ENCODE peak calls at places on chromosomes 12 and 14, in six cellular contexts. A is AG04450, L is kidney epithelial cell, X is IMR-90, M is neural progenitor cell, N is brain microvascular endothelial cell. B is an unnamed sample.

GRCh38 chr14:66610154-66610563 is 102.2 kb downstream of the GPHN start:
- DNase-seq in L (no peak), X (peak; percentile 7), M (peak; percentile 6), A (no peak), N (no peak), B (peak; percentile 31)

GRCh38 chr12:16531623-16532022 is 74.3 kb downstream of the LMO3 start:
- DNase-seq in A (no peak), M (peak; percentile 52), N (no peak), X (no peak), L (no peak), B (peak; percentile 7)

GRCh38 chr14:35534130-35534883 is at the start of gene INSM2:
- DNase-seq in X (peak; percentile 5), A (no peak), L (no peak), N (no peak), M (peak; percentile 25), B (peak; percentile 17)

GRCh38 chr12:42143401-42144173 is 1.1 kb downstream of the GXYLT1 start:
- DNase-seq in N (peak; percentile 4), X (peak; percentile 28), M (peak; percentile 9), A (no peak), L (no peak), B (peak; percentile 35)

GRCh38 chr12:92259852-92260251 is 114.2 kb upstream of the BTG1 start:
- DNase-seq in A (no peak), X (peak; percentile 8), L (no peak), N (no peak), M (no peak), B (no peak)

GRCh38 chr12:53738834-53739284 is 11.6 kb upstream of the CALCOCO1 start:
- DNase-seq in N (no peak), X (no peak), M (no peak), A (no peak), L (no peak), B (no peak)

GRCh38 chr12:10718279-10718821 is 4.8 kb downstream of the YBX3 start:
- DNase-seq in X (peak; percentile 92), M (peak; percentile 47), N (peak; percentile 60), A (peak; percentile 68), L (no peak), B (peak; percentile 19)

GRCh38 chr14:92546347-92547053 is 32.9 kb downstream of the RIN3 start:
- DNase-seq in N (peak; percentile 16), A (peak; percentile 42), X (peak; percentile 82), L (no peak), M (no peak), B (peak; percentile 13)

GRCh38 chr14:46840971-46841729 is 189.6 kb upstream of the RPL10L start:
- DNase-seq in X (no peak), N (no peak), L (no peak), M (no peak), A (no peak), B (no peak)

GRCh38 chr12:44078273-44078672 is 242.4 kb downstream of the TMEM117 start:
- DNase-seq in A (no peak), M (no peak), L (no peak), N (no peak), X (peak; percentile 4), B (peak; percentile 6)

GRCh38 chr12:26460361-26460760 is 265.0 kb downstream of the SSPN start:
- DNase-seq in L (no peak), M (no peak), A (no peak), N (no peak), X (no peak), B (no peak)

GRCh38 chr12:96427269-96427729 is 27.1 kb upstream of the CDK17 start:
- DNase-seq in X (peak; percentile 100), A (peak; percentile 100), L (peak; percentile 100), N (peak; percentile 100), M (peak; percentile 72), B (peak; percentile 91)

GRCh38 chr12:131187602-131188001 is 233.9 kb downstream of the ADGRD1 start:
- DNase-seq in N (no peak), M (no peak), L (no peak), X (no peak), A (no peak), B (no peak)

GRCh38 chr12:94587266-94588241 is 62.8 kb downstream of the TMCC3 start:
- DNase-seq in X (no peak), A (no peak), M (peak; percentile 9), L (no peak), N (no peak), B (no peak)

GRCh38 chr14:79557309-79557708 is 654.0 kb downstream of the DIO2 start:
- DNase-seq in A (no peak), X (no peak), L (no peak), N (no peak), M (no peak), B (no peak)

GRCh38 chr12:62468935-62469334 is 2.3 kb downstream of the MON2 start:
- DNase-seq in M (no peak), L (no peak), N (no peak), A (no peak), X (no peak), B (no peak)

GRCh38 chr12:85278598-85279448 is 1.2 kb upstream of the ALX1 start:
- DNase-seq in M (peak; percentile 13), A (no peak), L (no peak), X (no peak), N (no peak), B (no peak)

GRCh38 chr14:43539210-43539609 is 967.9 kb downstream of the FSCB start:
- DNase-seq in A (no peak), N (no peak), X (peak; percentile 0), M (peak; percentile 59), L (peak; percentile 5), B (peak; percentile 60)

GRCh38 chr12:89227774-89228173 is 124.5 kb downstream of the DUSP6 start:
- DNase-seq in A (no peak), X (no peak), L (no peak), M (no peak), N (no peak), B (no peak)

GRCh38 chr14:95365401-95365800 is 45.7 kb upstream of the CLMN start:
- DNase-seq in A (no peak), L (no peak), M (no peak), X (no peak), N (no peak), B (no peak)

GRCh38 chr14:83594874-83595273 is 1935.1 kb upstream of the FLRT2 start:
- DNase-seq in N (no peak), L (no peak), X (no peak), M (peak; percentile 11), A (no peak), B (no peak)

GRCh38 chr12:122981036-122981471 is 573 bp downstream of the ARL6IP4 start:
- DNase-seq in A (no peak), N (no peak), X (no peak), L (no peak), M (peak; percentile 67), B (no peak)

GRCh38 chr12:49838973-49839633 is 3.8 kb downstream of the BCDIN3D start:
- DNase-seq in M (peak; percentile 60), N (peak; percentile 50), A (no peak), L (no peak), X (peak; percentile 35), B (peak; percentile 67)

GRCh38 chr14:38255673-38256357 is at the start of gene CLEC14A:
- DNase-seq in X (no peak), L (no peak), N (no peak), A (no peak), M (peak; percentile 64), B (no peak)

GRCh38 chr14:38256358-38256840 is 506 bp upstream of the CLEC14A start:
- DNase-seq in N (peak; percentile 22), X (peak; percentile 54), L (no peak), M (peak; percentile 31), A (no peak), B (no peak)

GRCh38 chr14:38255408-38255672 is 553 bp downstream of the CLEC14A start:
- DNase-seq in L (no peak), X (no peak), M (no peak), N (no peak), A (no peak), B (no peak)

GRCh38 chr14:38254565-38255407 is 1.1 kb downstream of the CLEC14A start:
- DNase-seq in L (no peak), A (no peak), N (no peak), X (no peak), M (peak; percentile 71), B (no peak)

GRCh38 chr14:38257500-38257899 is 1.6 kb upstream of the CLEC14A start:
- DNase-seq in A (no peak), X (peak; percentile 45), L (no peak), M (no peak), N (no peak), B (no peak)
- H3K4me3 ChIP-seq in A (no peak overlapping the region), X (no peak overlapping the region), L (no peak overlapping the region), M (no peak overlapping the region), N (no peak overlapping the region), B (no peak overlapping the region)

GRCh38 chr14:72332054-72332453 is 399.8 kb downstream of the RGS6 start:
- DNase-seq in A (no peak), X (no peak), M (no peak), N (no peak), L (no peak), B (peak; percentile 8)
- H3K4me3 ChIP-seq in A (no peak overlapping the region), X (no peak overlapping the region), M (no peak overlapping the region), N (no peak overlapping the region), L (no peak overlapping the region), B (no peak overlapping the region)

GRCh38 chr12:57623385-57623784 is 9.6 kb downstream of the B4GALNT1 start:
- DNase-seq in L (no peak), X (no peak), M (no peak), N (no peak), A (no peak), B (no peak)

GRCh38 chr12:57620245-57620935 is 9.2 kb downstream of the ARHGEF25 start:
- DNase-seq in X (no peak), A (no peak), M (no peak), N (no peak), L (no peak), B (no peak)

GRCh38 chr12:57622293-57623245 is 10.4 kb downstream of the B4GALNT1 start:
- DNase-seq in X (no peak), A (no peak), N (no peak), M (no peak), L (no peak), B (no peak)

GRCh38 chr12:57620936-57621496 is 9.8 kb downstream of the ARHGEF25 start:
- DNase-seq in M (peak; percentile 56), N (no peak), L (no peak), A (no peak), X (no peak), B (no peak)

DNA sequence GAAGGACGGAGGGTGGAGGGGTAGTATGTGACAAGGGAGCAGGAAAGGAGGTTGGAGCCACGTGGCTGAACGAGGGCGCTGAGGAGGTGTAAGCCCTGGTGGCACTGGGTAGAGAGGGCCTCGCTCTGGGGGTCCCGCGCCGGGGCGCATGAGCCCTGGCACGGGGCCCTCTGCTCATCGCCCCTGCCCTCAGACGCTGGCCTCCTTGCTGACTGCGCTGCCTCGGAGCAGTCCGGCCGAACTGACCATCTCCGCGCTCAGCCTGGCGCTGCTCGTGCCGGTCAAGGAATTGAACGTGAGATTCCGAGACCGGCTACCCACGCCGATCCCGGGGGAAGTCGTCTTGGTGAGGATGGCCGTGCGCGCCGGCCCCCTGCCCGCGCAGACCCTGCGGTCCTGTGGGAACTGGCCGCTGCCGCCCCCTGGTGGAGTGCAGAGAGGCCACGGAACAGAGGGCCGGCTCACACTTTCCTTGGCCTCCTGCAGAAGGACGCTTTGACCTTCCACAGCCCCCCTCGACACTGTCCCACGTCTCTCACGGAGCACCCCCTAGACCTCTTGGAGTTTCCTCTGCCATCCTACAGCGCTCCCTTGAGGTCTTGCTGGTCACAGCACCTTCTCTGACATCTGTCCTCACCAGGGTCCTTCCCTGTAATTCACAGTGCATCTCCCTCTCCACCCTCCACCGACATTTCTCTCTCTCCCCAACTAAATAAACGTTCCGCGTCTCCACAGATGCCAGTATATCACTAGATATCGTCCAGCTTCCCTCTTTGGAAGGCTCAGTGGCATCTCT is 10.5 kb downstream of the ARHGEF25 start:
- DNase-seq in A (no peak), M (peak; percentile 81), L (no peak), N (no peak), X (peak; percentile 11), B (peak; percentile 61)
- H3K4me3 ChIP-seq in A (peak overlapping the region; percentile 51), M (peak overlapping the region; percentile 50), L (no peak overlapping the region), N (peak overlapping the region; percentile 40), X (peak overlapping the region; percentile 34), B (peak overlapping the region; percentile 50)

GRCh38 chr14:69574954-69575295 is 254 bp upstream of the CCDC177 start:
- DNase-seq in N (no peak), X (no peak), A (no peak), M (no peak), L (no peak), B (no peak)
- H3K4me3 ChIP-seq in N (no peak overlapping the region), X (no peak overlapping the region), A (no peak overlapping the region), M (peak overlapping the region; percentile 65), L (no peak overlapping the region), B (peak overlapping the region; percentile 32)